ENCODE peak calls at places on chromosomes 6 and 20, in six cellular contexts. One of them, this sample, is unnamed. For H3K4me1, the result is how much of the 10 kb centered on the place peaks cover.

GRCh38 chr20:31607640-31608255 is 2.7 kb downstream of the ID1 start:
- DNase-seq in HCT116: peak
- DNase-seq in HepG2: peak
- DNase-seq in K562: peak
- DNase-seq in H1: no peak
- DNase-seq in GM12878: no peak
- DNase-seq in this sample: no peak

GRCh38 chr6:158259136-158259535 is 53.1 kb upstream of the TULP4 start:
- DNase-seq in H1: no peak
- DNase-seq in K562: no peak
- DNase-seq in HCT116: no peak
- DNase-seq in HepG2: no peak
- DNase-seq in GM12878: no peak
- DNase-seq in this sample: no peak

GRCh38 chr20:39105551-39105950 is 143.4 kb downstream of the DHX35 start:
- DNase-seq in K562: peak
- DNase-seq in H1: no peak
- DNase-seq in HCT116: no peak
- DNase-seq in GM12878: no peak
- DNase-seq in HepG2: no peak
- DNase-seq in this sample: no peak

GRCh38 chr6:39897699-39898098 is 36.6 kb downstream of the MOCS1 start:
- DNase-seq in HCT116: no peak
- DNase-seq in GM12878: no peak
- DNase-seq in H1: no peak
- DNase-seq in K562: no peak
- DNase-seq in HepG2: no peak
- DNase-seq in this sample: peak

GRCh38 chr6:5995705-5996686 is 10.7 kb downstream of the NRN1 start:
- DNase-seq in GM12878: no peak
- DNase-seq in K562: peak
- DNase-seq in H1: no peak
- DNase-seq in HCT116: no peak
- DNase-seq in HepG2: peak
- DNase-seq in this sample: no peak

GRCh38 chr20:10790013-10790412 is 116.2 kb upstream of the JAG1 start:
- DNase-seq in K562: no peak
- DNase-seq in H1: no peak
- DNase-seq in HepG2: peak
- DNase-seq in GM12878: no peak
- DNase-seq in HCT116: no peak
- DNase-seq in this sample: no peak

GRCh38 chr20:6678101-6678500 is 89.4 kb upstream of the BMP2 start:
- DNase-seq in HCT116: no peak
- DNase-seq in GM12878: no peak
- DNase-seq in H1: no peak
- DNase-seq in HepG2: no peak
- DNase-seq in K562: no peak
- DNase-seq in this sample: no peak

GRCh38 chr6:113640046-113640445 is 217.1 kb upstream of the MARCKS start:
- DNase-seq in HepG2: no peak
- DNase-seq in GM12878: no peak
- DNase-seq in K562: no peak
- DNase-seq in HCT116: no peak
- DNase-seq in H1: no peak
- DNase-seq in this sample: no peak

GRCh38 chr6:32081168-32081624 is 27.9 kb downstream of the TNXB start:
- DNase-seq in K562: peak
- DNase-seq in HCT116: no peak
- DNase-seq in GM12878: no peak
- DNase-seq in HepG2: no peak
- DNase-seq in H1: no peak
- DNase-seq in this sample: no peak

GRCh38 chr6:156646496-156646895 is 130.7 kb upstream of the ARID1B start:
- DNase-seq in H1: no peak
- DNase-seq in HepG2: no peak
- DNase-seq in K562: no peak
- DNase-seq in GM12878: no peak
- DNase-seq in HCT116: no peak
- DNase-seq in this sample: no peak

GRCh38 chr6:151413372-151414145 is 22.2 kb upstream of the ZBTB2 start:
- DNase-seq in GM12878: no peak
- DNase-seq in HCT116: no peak
- DNase-seq in H1: no peak
- DNase-seq in HepG2: no peak
- DNase-seq in K562: no peak
- DNase-seq in this sample: no peak

GRCh38 chr20:13800728-13801134 is 15.9 kb downstream of the NDUFAF5 start:
- DNase-seq in HCT116: no peak
- DNase-seq in HepG2: peak
- DNase-seq in K562: no peak
- DNase-seq in GM12878: no peak
- DNase-seq in H1: no peak
- DNase-seq in this sample: no peak

GRCh38 chr6:415087-415486 is 23.5 kb downstream of the IRF4 start:
- DNase-seq in K562: no peak
- DNase-seq in HepG2: no peak
- DNase-seq in GM12878: no peak
- DNase-seq in H1: no peak
- DNase-seq in HCT116: no peak
- DNase-seq in this sample: no peak

GRCh38 chr6:152952866-152953509 is 29.9 kb downstream of the FBXO5 start:
- DNase-seq in HepG2: peak
- DNase-seq in HCT116: peak
- DNase-seq in H1: no peak
- DNase-seq in GM12878: no peak
- DNase-seq in K562: no peak
- DNase-seq in this sample: no peak

GRCh38 chr6:43253401-43253800 is 10.1 kb downstream of the TTBK1 start:
- DNase-seq in HepG2: no peak
- DNase-seq in H1: no peak
- DNase-seq in GM12878: no peak
- DNase-seq in K562: no peak
- DNase-seq in HCT116: no peak
- DNase-seq in this sample: no peak

GRCh38 chr6:21666200-21666671 is 72.7 kb downstream of the SOX4 start:
- DNase-seq in K562: no peak
- DNase-seq in HepG2: no peak
- DNase-seq in H1: no peak
- DNase-seq in HCT116: no peak
- DNase-seq in GM12878: no peak
- DNase-seq in this sample: peak

GRCh38 chr20:52536841-52537400 is 345.3 kb upstream of the ZFP64 start:
- DNase-seq in K562: no peak
- DNase-seq in H1: no peak
- DNase-seq in GM12878: no peak
- DNase-seq in HepG2: no peak
- DNase-seq in HCT116: no peak
- DNase-seq in this sample: no peak

GRCh38 chr20:53611449-53611894 is 17.8 kb upstream of the ZNF217 start:
- DNase-seq in HCT116: peak
- DNase-seq in GM12878: peak
- DNase-seq in H1: no peak
- DNase-seq in HepG2: no peak
- DNase-seq in K562: no peak
- DNase-seq in this sample: no peak

GRCh38 chr20:12414446-12415274 is 497.0 kb downstream of the BTBD3 start:
- DNase-seq in K562: no peak
- DNase-seq in H1: no peak
- DNase-seq in HCT116: no peak
- DNase-seq in GM12878: no peak
- DNase-seq in HepG2: no peak
- DNase-seq in this sample: no peak

GRCh38 chr6:2157441-2158127 is 87.8 kb downstream of the GMDS start:
- DNase-seq in GM12878: peak
- DNase-seq in HCT116: peak
- DNase-seq in H1: no peak
- DNase-seq in K562: no peak
- DNase-seq in HepG2: peak
- DNase-seq in this sample: no peak

GRCh38 chr6:63572733-63573139 is 456 bp downstream of the LOC128125822 start:
- DNase-seq in GM12878: no peak
- DNase-seq in HCT116: no peak
- DNase-seq in K562: peak
- DNase-seq in H1: no peak
- DNase-seq in HepG2: no peak
- DNase-seq in this sample: no peak

GRCh38 chr6:77401231-77401630 is 62.1 kb downstream of the HTR1B start:
- DNase-seq in H1: no peak
- DNase-seq in HepG2: no peak
- DNase-seq in K562: no peak
- DNase-seq in HCT116: no peak
- DNase-seq in GM12878: no peak
- DNase-seq in this sample: no peak

GRCh38 chr20:32764000-32764960 is 2.1 kb downstream of the DNMT3B start:
- DNase-seq in HepG2: no peak
- DNase-seq in HCT116: no peak
- DNase-seq in H1: peak
- DNase-seq in K562: peak
- DNase-seq in GM12878: no peak
- DNase-seq in this sample: peak

GRCh38 chr6:5466459-5466858 is 205.1 kb downstream of the FARS2 start:
- DNase-seq in K562: no peak
- DNase-seq in HepG2: no peak
- DNase-seq in GM12878: no peak
- DNase-seq in HCT116: no peak
- DNase-seq in H1: no peak
- DNase-seq in this sample: no peak

GRCh38 chr6:48733581-48733980 is 622.6 kb upstream of the PTCHD4 start:
- DNase-seq in HepG2: no peak
- DNase-seq in K562: no peak
- DNase-seq in H1: no peak
- DNase-seq in HCT116: no peak
- DNase-seq in GM12878: no peak
- DNase-seq in this sample: no peak

GRCh38 chr6:117601811-117602150 is 530 bp downstream of the GOPC start:
- DNase-seq in HCT116: no peak
- DNase-seq in H1: no peak
- DNase-seq in K562: no peak
- DNase-seq in GM12878: no peak
- DNase-seq in HepG2: no peak
- DNase-seq in this sample: no peak

GRCh38 chr6:157841211-157841840 is 18.3 kb downstream of the SNX9 start:
- DNase-seq in GM12878: peak
- DNase-seq in K562: peak
- DNase-seq in H1: no peak
- DNase-seq in HepG2: no peak
- DNase-seq in HCT116: peak
- DNase-seq in this sample: no peak

DNA sequence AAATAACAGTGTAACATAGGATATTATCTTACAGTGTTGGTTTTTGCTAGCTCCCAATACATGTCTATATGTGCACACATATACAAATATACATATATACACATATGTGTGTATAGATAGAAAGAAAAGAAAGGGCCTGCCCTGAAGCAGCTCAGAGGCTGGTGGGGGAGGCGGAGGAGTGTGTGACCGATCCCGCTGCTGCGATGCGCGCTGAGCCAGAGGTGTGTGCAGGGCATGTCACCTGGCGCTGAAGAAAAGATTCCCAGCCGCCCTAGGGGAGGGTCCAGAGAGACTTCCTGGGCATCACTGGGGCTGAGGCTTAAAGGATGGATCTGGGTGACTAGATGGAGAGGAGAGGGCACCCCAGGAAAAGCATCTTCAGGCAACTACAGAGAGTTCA is 110.2 kb downstream of the FAM50B start:
- DNase-seq in HCT116: no peak
- DNase-seq in H1: no peak
- DNase-seq in HepG2: no peak
- DNase-seq in GM12878: no peak
- DNase-seq in K562: no peak
- DNase-seq in this sample: no peak
- H3K4me3 ChIP-seq in HCT116: no peak
- H3K4me3 ChIP-seq in H1: no peak
- H3K4me3 ChIP-seq in HepG2: no peak
- H3K4me3 ChIP-seq in GM12878: no peak
- H3K4me3 ChIP-seq in K562: no peak
- H3K4me3 ChIP-seq in this sample: no peak

DNA sequence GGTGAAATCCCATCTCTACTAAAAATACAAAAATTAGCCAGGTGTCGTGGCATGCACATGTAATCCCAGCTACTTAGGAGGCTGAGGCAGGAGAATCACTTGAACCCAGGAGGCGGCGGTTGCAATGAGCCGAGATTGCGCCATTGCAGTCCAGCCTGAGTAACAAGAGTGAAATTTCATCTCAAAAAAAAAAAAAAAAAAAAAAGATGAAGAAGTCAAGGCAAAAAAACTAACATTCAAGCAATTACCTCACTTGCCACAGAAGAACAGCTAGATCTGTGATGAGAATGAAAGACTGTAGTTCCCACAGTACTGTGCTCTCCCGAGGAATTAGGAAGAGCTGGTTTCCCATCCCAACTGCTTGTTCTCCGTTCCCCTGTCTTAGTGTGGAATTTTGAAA is 144.7 kb upstream of the ECI2 start:
- DNase-seq in HepG2: no peak
- DNase-seq in GM12878: no peak
- DNase-seq in HCT116: no peak
- DNase-seq in K562: no peak
- DNase-seq in H1: no peak
- DNase-seq in this sample: no peak
- TF ChIP-seq ZNF274 in HepG2: no peak
- TF ChIP-seq ZNF274 in GM12878: no peak
- TF ChIP-seq ZNF274 in HCT116: no peak
- TF ChIP-seq ZNF274 in K562: no peak
- TF ChIP-seq ZNF274 in H1: no peak
- TF ChIP-seq ZNF274 in this sample: no peak

GRCh38 chr20:23146857-23147256 is 60.7 kb upstream of the CD93 start:
- DNase-seq in H1: no peak
- DNase-seq in K562: peak
- DNase-seq in GM12878: no peak
- DNase-seq in HepG2: no peak
- DNase-seq in HCT116: no peak
- DNase-seq in this sample: no peak
- H3K4me1 ChIP-seq in H1: under half
- H3K4me1 ChIP-seq in K562: half or more
- H3K4me1 ChIP-seq in GM12878: under half
- H3K4me1 ChIP-seq in HepG2: under half
- H3K4me1 ChIP-seq in HCT116: half or more
- H3K4me1 ChIP-seq in this sample: under half

DNA sequence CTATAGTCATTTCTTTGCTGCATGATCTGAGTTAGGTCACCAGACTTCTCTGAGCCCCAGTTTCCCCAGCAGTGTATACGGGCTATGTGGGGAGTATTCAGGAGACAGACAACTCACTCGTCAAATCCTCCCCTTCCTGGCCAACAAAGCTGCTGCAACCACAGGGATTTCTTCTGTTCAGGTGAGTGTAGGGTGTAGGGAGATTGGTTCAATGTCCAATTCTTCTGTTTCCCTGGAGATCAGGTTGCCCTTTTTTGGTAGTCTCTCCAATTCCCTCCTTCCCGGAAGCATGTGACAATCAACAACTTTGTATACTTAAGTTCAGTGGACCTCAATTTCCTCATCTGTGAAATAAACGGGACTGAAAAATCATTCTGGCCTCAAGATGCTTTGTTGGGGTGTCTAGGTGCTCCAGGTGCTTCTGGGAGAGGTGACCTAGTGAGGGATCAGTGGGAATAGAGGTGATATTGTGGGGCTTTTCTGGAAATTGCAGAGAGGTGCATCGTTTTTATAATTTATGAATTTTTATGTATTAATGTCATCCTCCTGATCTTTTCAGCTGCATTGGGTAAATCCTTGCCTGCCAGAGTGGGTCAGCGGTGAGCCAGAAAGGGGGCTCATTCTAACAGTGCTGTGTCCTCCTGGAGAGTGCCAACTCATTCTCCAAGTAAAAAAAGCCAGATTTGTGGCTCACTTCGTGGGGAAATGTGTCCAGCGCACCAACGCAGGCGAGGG is 594 bp upstream of the CDKN1A start:
- DNase-seq in H1: no peak
- DNase-seq in HepG2: peak
- DNase-seq in K562: no peak
- DNase-seq in HCT116: no peak
- DNase-seq in GM12878: no peak
- DNase-seq in this sample: no peak
- H3K4me3 ChIP-seq in H1: peak
- H3K4me3 ChIP-seq in HepG2: peak
- H3K4me3 ChIP-seq in K562: peak
- H3K4me3 ChIP-seq in HCT116: peak
- H3K4me3 ChIP-seq in GM12878: peak
- H3K4me3 ChIP-seq in this sample: peak